ENCODE peak calls at places on chromosomes 6 and 20, in ten cellular contexts. S is HepG2, X is HCT116, Q is spleen, O is upper lobe of left lung, F is sigmoid colon, J is endothelial cell of umbilical vein, M is breast epithelium, G is K562, V is HL-60. L is an unnamed sample.

GRCh38 chr6:111812080-111813038 is 60.9 kb downstream of the FYN start:
- DNase-seq in F (no peak), S (no peak), M (no peak), O (no peak), Q (no peak), V (no peak), X (no peak), G (no peak), J (no peak), L (no peak)

GRCh38 chr6:85715797-85716196 is 73.1 kb upstream of the SYNCRIP start:
- DNase-seq in F (no peak), J (no peak), X (no peak), S (no peak), Q (no peak), M (no peak), O (no peak), G (no peak), V (no peak), L (no peak)

GRCh38 chr6:156767603-156768467 is 9.3 kb upstream of the ARID1B start:
- DNase-seq in Q (no peak), V (peak), F (no peak), J (no peak), G (no peak), O (no peak), S (no peak), M (no peak), X (no peak), L (no peak)

GRCh38 chr6:92538296-92538695 is 881.1 kb downstream of the EPHA7 start:
- DNase-seq in G (no peak), J (peak), V (no peak), O (no peak), M (no peak), X (no peak), Q (no peak), S (no peak), F (no peak), L (no peak)

GRCh38 chr6:6332240-6332639 is 11.8 kb upstream of the F13A1 start:
- DNase-seq in V (peak), F (no peak), M (no peak), S (no peak), G (no peak), O (no peak), Q (no peak), X (no peak), J (no peak), L (no peak)

GRCh38 chr6:31114540-31114876 is at the start of gene PSORS1C1:
- DNase-seq in Q (peak), O (no peak), V (no peak), F (peak), X (peak), G (no peak), S (peak), M (peak), J (peak), L (peak)

GRCh38 chr20:38221041-38221589 is 39.4 kb downstream of the KIAA1755 start:
- DNase-seq in F (peak), S (peak), X (peak), O (peak), J (peak), G (peak), V (peak), Q (peak), M (peak), L (no peak)

GRCh38 chr20:7704021-7704420 is 236.2 kb downstream of the HAO1 start:
- DNase-seq in V (no peak), G (no peak), M (no peak), J (no peak), Q (no peak), F (no peak), O (no peak), S (no peak), X (no peak), L (no peak)

GRCh38 chr6:111417181-111417585 is 65.8 kb downstream of the REV3L start:
- DNase-seq in V (no peak), S (no peak), O (no peak), J (no peak), G (no peak), X (no peak), F (peak), M (no peak), Q (no peak), L (no peak)

GRCh38 chr6:104286641-104287040 is 573.1 kb downstream of the HACE1 start:
- DNase-seq in F (no peak), S (no peak), V (no peak), G (no peak), O (no peak), X (no peak), J (no peak), Q (no peak), M (no peak), L (no peak)

GRCh38 chr6:38846844-38847243 is 131.7 kb downstream of the DNAH8 start:
- DNase-seq in O (no peak), V (no peak), F (no peak), J (no peak), S (no peak), M (no peak), G (no peak), Q (no peak), X (peak), L (no peak)

GRCh38 chr6:135146160-135146920 is 34.8 kb upstream of the MYB start:
- DNase-seq in X (no peak), S (no peak), F (no peak), Q (no peak), V (no peak), G (no peak), M (no peak), O (no peak), J (no peak), L (no peak)

GRCh38 chr6:91045152-91045551 is 458.3 kb upstream of the MAP3K7 start:
- DNase-seq in M (no peak), F (no peak), V (no peak), X (no peak), O (no peak), G (no peak), J (no peak), S (no peak), Q (no peak), L (no peak)

GRCh38 chr6:22072939-22073338 is 223.9 kb downstream of the PRL start:
- DNase-seq in O (no peak), Q (no peak), F (no peak), M (no peak), J (no peak), V (peak), S (no peak), G (no peak), X (no peak), L (no peak)

GRCh38 chr20:50339196-50339901 is 148.7 kb downstream of the CEBPB start:
- DNase-seq in G (no peak), F (peak), Q (peak), X (no peak), S (no peak), J (no peak), V (no peak), M (no peak), O (no peak), L (no peak)

DNA sequence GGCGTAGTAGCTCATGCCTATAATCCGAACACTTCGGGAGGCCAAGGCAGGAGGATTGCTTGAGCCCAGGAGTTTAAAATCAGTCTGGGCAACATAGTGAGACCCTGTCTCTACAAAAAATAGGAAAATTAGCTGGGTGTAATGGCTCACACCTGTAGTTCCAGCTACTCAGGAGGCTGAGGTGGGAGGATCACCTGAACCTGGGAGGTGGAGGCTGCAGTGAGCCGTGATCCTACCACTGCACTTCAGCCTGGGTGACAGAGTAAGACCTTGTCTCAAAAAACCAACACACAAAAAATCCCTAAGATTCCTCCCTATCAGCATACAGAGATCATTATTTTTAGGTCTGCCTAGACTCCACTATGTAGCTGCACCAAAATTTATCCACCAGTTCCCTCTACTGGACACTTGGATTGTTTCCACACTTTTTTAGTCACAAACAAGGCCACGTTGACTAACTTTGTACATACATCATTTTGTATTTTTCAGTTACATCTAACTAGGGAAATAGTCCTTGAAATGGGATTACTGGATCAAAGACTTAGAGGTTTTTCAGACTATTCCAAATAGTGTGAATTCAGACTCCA is 3.6 kb upstream of the PHF1 start:
- DNase-seq in S (peak), G (no peak), X (no peak), V (peak), O (no peak), F (no peak), Q (no peak), M (no peak), J (peak), L (no peak)
- TF ChIP-seq CTCF in S (peak), G (peak), X (peak), V (no peak), O (no peak), F (no peak), Q (no peak), M (no peak), J (no peak), L (no peak)

GRCh38 chr6:133621751-133622150 is 267.2 kb upstream of the TCF21 start:
- DNase-seq in G (no peak), J (no peak), O (no peak), S (no peak), Q (no peak), M (no peak), X (no peak), F (no peak), V (no peak), L (no peak)
- TF ChIP-seq POLR2AphosphoS5 in G (no peak), J (no peak), O (no peak), S (no peak), Q (no peak), M (no peak), X (no peak), F (no peak), V (no peak), L (no peak)

DNA sequence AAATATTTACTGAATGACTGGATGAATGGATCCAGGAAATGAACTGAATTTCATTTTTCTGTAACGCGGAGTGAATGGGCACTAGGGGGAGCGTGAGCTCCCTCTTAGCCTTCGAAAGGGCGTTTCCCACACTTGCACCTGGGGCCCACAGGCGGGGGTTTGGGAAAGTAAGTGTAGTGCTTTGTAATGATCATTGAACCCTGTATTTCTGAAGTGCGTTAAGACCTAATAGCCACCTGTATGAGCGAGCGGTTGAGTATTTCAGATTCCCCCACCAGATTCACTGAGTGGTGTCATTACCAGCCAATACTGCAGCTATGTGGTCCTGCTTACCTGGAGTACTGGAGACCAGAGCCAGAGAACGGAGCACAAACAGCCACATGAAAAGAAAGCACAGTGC is 10.5 kb downstream of the SYTL3 start:
- DNase-seq in M (no peak), V (peak), Q (peak), S (no peak), O (no peak), F (peak), X (no peak), J (no peak), G (peak), L (no peak)
- TF ChIP-seq CTCF in M (no peak), V (peak), Q (peak), S (peak), O (no peak), F (no peak), X (peak), J (peak), G (peak), L (peak)

GRCh38 chr6:17863971-17864754 is 123.3 kb downstream of the KIF13A start:
- DNase-seq in M (no peak), G (no peak), Q (no peak), O (no peak), X (peak), S (peak), V (no peak), F (peak), J (peak), L (no peak)
- TF ChIP-seq POLR2AphosphoS5 in M (no peak), G (no peak), Q (no peak), O (no peak), X (no peak), S (no peak), V (no peak), F (no peak), J (peak), L (no peak)

GRCh38 chr6:168368063-168368835 is 48.7 kb upstream of the DACT2 start:
- DNase-seq in M (no peak), G (no peak), S (no peak), Q (no peak), F (peak), O (no peak), J (no peak), V (no peak), X (no peak), L (no peak)
- TF ChIP-seq CTCF in M (no peak), G (no peak), S (no peak), Q (no peak), F (no peak), O (no peak), J (no peak), V (no peak), X (no peak), L (no peak)

GRCh38 chr6:29806387-29806786 is 21.2 kb upstream of the HLA-G start:
- DNase-seq in O (no peak), X (no peak), M (no peak), V (no peak), S (no peak), G (no peak), F (no peak), Q (no peak), J (no peak), L (no peak)
- TF ChIP-seq POLR2AphosphoS5 in O (no peak), X (no peak), M (no peak), V (no peak), S (no peak), G (no peak), F (no peak), Q (no peak), J (no peak), L (no peak)

DNA sequence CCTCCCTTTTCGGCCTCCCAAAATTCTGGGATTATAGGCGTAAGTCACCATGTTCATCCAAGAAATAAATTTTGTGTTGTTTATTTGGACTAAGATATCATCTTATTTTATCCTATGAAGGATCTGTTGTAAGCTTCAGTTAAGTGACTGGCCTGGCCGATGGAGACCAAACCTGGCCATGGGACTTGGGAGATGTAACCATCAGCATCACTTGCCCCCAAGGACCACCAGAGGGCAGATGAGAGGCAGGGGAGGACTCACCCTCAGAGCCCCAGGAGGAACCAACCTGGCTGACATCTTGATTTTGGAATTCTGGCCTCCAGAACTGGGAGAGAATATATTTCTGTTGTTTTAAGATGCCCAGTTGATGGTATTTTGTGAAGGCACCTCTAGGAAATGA is 266.7 kb downstream of the CDH26 start:
- DNase-seq in Q (no peak), M (no peak), S (peak), X (no peak), O (no peak), V (peak), G (peak), F (no peak), J (no peak), L (no peak)
- TF ChIP-seq CTCF in Q (peak), M (no peak), S (peak), X (peak), O (no peak), V (peak), G (peak), F (no peak), J (no peak), L (no peak)

DNA sequence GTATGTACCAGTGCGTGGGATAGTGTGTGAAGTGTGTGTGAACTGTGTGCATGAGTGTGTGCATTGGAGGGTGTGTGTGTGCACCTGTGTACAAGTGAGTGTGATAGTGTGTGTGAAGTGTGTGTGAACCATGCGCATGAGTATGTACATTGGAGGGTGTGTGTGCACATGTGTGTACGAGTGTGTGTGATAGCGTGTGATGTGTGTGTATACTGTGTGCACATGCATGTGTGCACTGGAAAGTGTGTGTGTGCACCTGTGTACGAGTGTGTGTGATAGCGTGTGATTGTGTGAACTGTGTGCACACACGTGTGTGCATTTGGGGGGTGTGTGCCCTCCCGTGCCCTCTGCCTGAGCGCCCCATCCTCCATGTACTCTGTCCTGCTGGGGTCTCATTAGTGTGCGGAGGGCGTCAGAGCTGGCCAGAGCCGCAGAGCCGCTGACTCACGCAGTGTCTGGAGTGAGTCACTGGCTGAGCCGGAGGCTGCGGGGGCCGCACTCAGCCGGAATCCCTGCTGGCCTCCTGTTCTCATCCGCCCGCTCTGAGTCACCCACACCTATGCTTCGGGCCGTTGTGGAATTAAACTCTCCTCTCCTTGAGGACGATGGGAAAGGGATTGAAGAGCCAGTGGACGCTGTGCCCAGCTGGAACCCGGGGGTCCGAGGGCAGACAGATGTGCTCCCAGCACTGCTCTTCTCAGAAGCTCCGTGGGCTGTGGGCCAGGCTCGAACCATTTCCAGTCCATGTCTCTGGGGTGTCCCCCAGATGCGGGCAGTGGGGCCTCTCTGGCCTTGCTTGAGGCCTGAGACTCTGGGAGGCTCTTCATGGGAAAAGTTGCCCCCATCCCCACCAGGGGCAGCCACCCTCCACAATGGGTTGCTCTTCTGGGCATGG is 27.3 kb upstream of the STX16 start:
- DNase-seq in O (peak), Q (peak), G (peak), M (peak), S (peak), V (no peak), J (peak), F (peak), X (peak), L (no peak)
- TF ChIP-seq POLR2AphosphoS5 in O (no peak), Q (no peak), G (no peak), M (no peak), S (no peak), V (no peak), J (peak), F (no peak), X (peak), L (peak)

GRCh38 chr6:143544019-143544681 is 32.6 kb upstream of the FUCA2 start:
- DNase-seq in V (no peak), J (no peak), Q (no peak), M (no peak), S (no peak), F (no peak), G (no peak), X (no peak), O (no peak), L (no peak)

GRCh38 chr6:143545165-143545564 is 33.6 kb upstream of the FUCA2 start:
- DNase-seq in M (no peak), X (no peak), O (no peak), J (no peak), S (no peak), G (no peak), V (no peak), F (no peak), Q (no peak), L (no peak)

GRCh38 chr6:143543435-143543834 is 31.9 kb upstream of the FUCA2 start:
- DNase-seq in S (no peak), G (no peak), J (no peak), O (no peak), M (no peak), Q (no peak), X (no peak), V (no peak), F (no peak), L (no peak)

GRCh38 chr6:143540192-143540591 is 28.7 kb upstream of the FUCA2 start:
- DNase-seq in O (no peak), S (no peak), Q (no peak), X (no peak), F (no peak), J (no peak), M (no peak), G (no peak), V (no peak), L (no peak)

GRCh38 chr6:143542915-143543314 is 31.4 kb upstream of the FUCA2 start:
- DNase-seq in F (no peak), Q (no peak), X (no peak), M (no peak), G (no peak), J (no peak), V (no peak), S (no peak), O (no peak), L (no peak)
- TF ChIP-seq CTCF in F (no peak), Q (no peak), X (no peak), M (no peak), G (no peak), J (no peak), V (no peak), S (no peak), O (no peak), L (no peak)